ENCODE peak calls at places on chromosome 1, in six cellular contexts. U is H54; N is bronchial epithelial cell; O is activated CD8-positive, alpha-beta memory T cell treated with anti-CD3 and anti-CD28 coated beads for 4 hours; J is nephron progenitor cell; G is sigmoid colon. W is an unnamed sample.

GRCh38 chr1:77348561-77348960 is 66.7 kb downstream of the AK5 start:
- DNase-seq in O (no peak), U (no peak), G (no peak), N (no peak), J (no peak), W (no peak)

GRCh38 chr1:164310166-164310565 is 248.8 kb upstream of the PBX1 start:
- DNase-seq in G (no peak), J (no peak), O (no peak), U (no peak), N (peak; percentile 30), W (peak; percentile 33)

GRCh38 chr1:99139876-99140275 is 124.4 kb upstream of the PLPPR4 start:
- DNase-seq in N (no peak), O (no peak), G (no peak), J (no peak), U (no peak), W (no peak)

GRCh38 chr1:39995973-39996393 is 41.0 kb downstream of the MFSD2A start:
- DNase-seq in G (no peak), J (no peak), U (no peak), O (no peak), N (no peak), W (no peak)

GRCh38 chr1:94094466-94095111 is 26.4 kb downstream of the ABCA4 start:
- DNase-seq in J (no peak), G (peak; percentile 84), U (no peak), O (no peak), N (no peak), W (no peak)

GRCh38 chr1:181216571-181216994 is 128.1 kb downstream of the IER5 start:
- DNase-seq in J (no peak), U (no peak), G (no peak), O (no peak), N (no peak), W (no peak)

GRCh38 chr1:150553392-150554085 is 4.3 kb downstream of the ADAMTSL4 start:
- DNase-seq in U (no peak), O (no peak), G (no peak), N (no peak), J (no peak), W (no peak)

GRCh38 chr1:180081474-180081873 is 73.2 kb upstream of the QSOX1 start:
- DNase-seq in G (no peak), J (no peak), O (no peak), N (no peak), U (no peak), W (no peak)

GRCh38 chr1:91725961-91726704 is 159.8 kb downstream of the TGFBR3 start:
- DNase-seq in N (peak; percentile 31), U (no peak), J (no peak), G (peak; percentile 89), O (no peak), W (peak; percentile 77)